ENCODE peak calls at places on chromosomes 1 and 21, in five cellular contexts. One of them, this sample, is unnamed.

GRCh38 chr1:1759456-1760344 is 18.6 kb downstream of the NADK start:
- DNase-seq in endothelial cell: no peak
- DNase-seq in fibroblast of mammary gland: no peak
- DNase-seq in GM06990: no peak
- DNase-seq in fibroblast of villous mesenchyme: no peak
- DNase-seq in this sample: no peak

GRCh38 chr1:61083014-61083798 is 845 bp downstream of the NFIA start:
- DNase-seq in endothelial cell: peak; percentile 49
- DNase-seq in fibroblast of mammary gland: no peak
- DNase-seq in GM06990: no peak
- DNase-seq in fibroblast of villous mesenchyme: no peak
- DNase-seq in this sample: no peak

GRCh38 chr1:60699304-60699703 is 383.1 kb upstream of the NFIA start:
- DNase-seq in endothelial cell: no peak
- DNase-seq in fibroblast of mammary gland: peak; percentile 1
- DNase-seq in GM06990: no peak
- DNase-seq in fibroblast of villous mesenchyme: no peak
- DNase-seq in this sample: no peak

GRCh38 chr1:160130486-160130885 is 14.9 kb downstream of the ATP1A2 start:
- DNase-seq in endothelial cell: no peak
- DNase-seq in fibroblast of mammary gland: no peak
- DNase-seq in GM06990: no peak
- DNase-seq in fibroblast of villous mesenchyme: no peak
- DNase-seq in this sample: no peak

GRCh38 chr1:164563821-164564251 is 4.9 kb downstream of the PBX1 start:
- DNase-seq in endothelial cell: no peak
- DNase-seq in fibroblast of mammary gland: peak; percentile 45
- DNase-seq in GM06990: no peak
- DNase-seq in fibroblast of villous mesenchyme: no peak
- DNase-seq in this sample: no peak

GRCh38 chr1:45365051-45365450 is 24.8 kb upstream of the MUTYH start:
- DNase-seq in endothelial cell: no peak
- DNase-seq in fibroblast of mammary gland: no peak
- DNase-seq in GM06990: no peak
- DNase-seq in fibroblast of villous mesenchyme: no peak
- DNase-seq in this sample: no peak

GRCh38 chr1:153612755-153613331 is at the start of gene S100A16:
- DNase-seq in endothelial cell: no peak
- DNase-seq in fibroblast of mammary gland: peak; percentile 68
- DNase-seq in GM06990: no peak
- DNase-seq in fibroblast of villous mesenchyme: peak; percentile 56
- DNase-seq in this sample: peak; percentile 17

GRCh38 chr1:117886101-117886795 is 43.2 kb downstream of the GDAP2 start:
- DNase-seq in endothelial cell: no peak
- DNase-seq in fibroblast of mammary gland: peak; percentile 38
- DNase-seq in GM06990: no peak
- DNase-seq in fibroblast of villous mesenchyme: peak; percentile 58
- DNase-seq in this sample: no peak

GRCh38 chr1:3702990-3703728 is 49.1 kb upstream of the CCDC27 start:
- DNase-seq in endothelial cell: no peak
- DNase-seq in fibroblast of mammary gland: peak; percentile 16
- DNase-seq in GM06990: no peak
- DNase-seq in fibroblast of villous mesenchyme: no peak
- DNase-seq in this sample: no peak

GRCh38 chr1:58929667-58930325 is 145.9 kb upstream of the JUN start:
- DNase-seq in endothelial cell: no peak
- DNase-seq in fibroblast of mammary gland: peak; percentile 27
- DNase-seq in GM06990: no peak
- DNase-seq in fibroblast of villous mesenchyme: peak; percentile 12
- DNase-seq in this sample: no peak

GRCh38 chr1:184531296-184531695 is 144.5 kb downstream of the C1orf21 start:
- DNase-seq in endothelial cell: no peak
- DNase-seq in fibroblast of mammary gland: peak; percentile 25
- DNase-seq in GM06990: no peak
- DNase-seq in fibroblast of villous mesenchyme: peak; percentile 27
- DNase-seq in this sample: no peak

GRCh38 chr1:166811691-166812090 is 27.6 kb upstream of the POGK start:
- DNase-seq in endothelial cell: no peak
- DNase-seq in fibroblast of mammary gland: peak; percentile 6
- DNase-seq in GM06990: no peak
- DNase-seq in fibroblast of villous mesenchyme: peak; percentile 23
- DNase-seq in this sample: no peak

GRCh38 chr1:6962956-6963915 is 178.0 kb downstream of the CAMTA1 start:
- DNase-seq in endothelial cell: peak; percentile 92
- DNase-seq in fibroblast of mammary gland: peak; percentile 17
- DNase-seq in GM06990: peak; percentile 25
- DNase-seq in fibroblast of villous mesenchyme: no peak
- DNase-seq in this sample: peak; percentile 67

GRCh38 chr21:40016667-40017066 is 149.4 kb downstream of the PCP4 start:
- DNase-seq in endothelial cell: no peak
- DNase-seq in fibroblast of mammary gland: no peak
- DNase-seq in GM06990: no peak
- DNase-seq in fibroblast of villous mesenchyme: no peak
- DNase-seq in this sample: no peak

GRCh38 chr1:119968068-119968492 is 71.8 kb upstream of the ADAM30 start:
- DNase-seq in endothelial cell: peak; percentile 74
- DNase-seq in fibroblast of mammary gland: peak; percentile 64
- DNase-seq in GM06990: peak; percentile 20
- DNase-seq in fibroblast of villous mesenchyme: peak; percentile 44
- DNase-seq in this sample: peak; percentile 37

GRCh38 chr1:64980745-64981601 is 14.6 kb upstream of the JAK1 start:
- DNase-seq in endothelial cell: no peak
- DNase-seq in fibroblast of mammary gland: peak; percentile 14
- DNase-seq in GM06990: no peak
- DNase-seq in fibroblast of villous mesenchyme: no peak
- DNase-seq in this sample: no peak

GRCh38 chr1:213123532-213123931 is 72.5 kb downstream of the RPS6KC1 start:
- DNase-seq in endothelial cell: no peak
- DNase-seq in fibroblast of mammary gland: peak; percentile 72
- DNase-seq in GM06990: no peak
- DNase-seq in fibroblast of villous mesenchyme: peak; percentile 24
- DNase-seq in this sample: no peak

GRCh38 chr1:69814926-69815325 is 247.2 kb downstream of the LRRC7 start:
- DNase-seq in endothelial cell: no peak
- DNase-seq in fibroblast of mammary gland: peak; percentile 25
- DNase-seq in GM06990: no peak
- DNase-seq in fibroblast of villous mesenchyme: peak; percentile 54
- DNase-seq in this sample: no peak

GRCh38 chr1:172357753-172358152 is 62.7 kb upstream of the C1orf105 start:
- DNase-seq in endothelial cell: no peak
- DNase-seq in fibroblast of mammary gland: no peak
- DNase-seq in GM06990: no peak
- DNase-seq in fibroblast of villous mesenchyme: no peak
- DNase-seq in this sample: no peak

GRCh38 chr1:234488054-234488953 is 9.3 kb upstream of the TARBP1 start:
- DNase-seq in endothelial cell: no peak
- DNase-seq in fibroblast of mammary gland: no peak
- DNase-seq in GM06990: peak; percentile 60
- DNase-seq in fibroblast of villous mesenchyme: no peak
- DNase-seq in this sample: no peak

GRCh38 chr1:40693425-40693824 is 1.9 kb downstream of the NFYC start:
- DNase-seq in endothelial cell: no peak
- DNase-seq in fibroblast of mammary gland: no peak
- DNase-seq in GM06990: no peak
- DNase-seq in fibroblast of villous mesenchyme: no peak
- DNase-seq in this sample: no peak

GRCh38 chr1:163090321-163090945 is 21.3 kb downstream of the RGS4 start:
- DNase-seq in endothelial cell: no peak
- DNase-seq in fibroblast of mammary gland: peak; percentile 87
- DNase-seq in GM06990: no peak
- DNase-seq in fibroblast of villous mesenchyme: peak; percentile 26
- DNase-seq in this sample: no peak

GRCh38 chr1:60386259-60386658 is 312.7 kb upstream of the C1orf87 start:
- DNase-seq in endothelial cell: no peak
- DNase-seq in fibroblast of mammary gland: no peak
- DNase-seq in GM06990: no peak
- DNase-seq in fibroblast of villous mesenchyme: no peak
- DNase-seq in this sample: no peak

GRCh38 chr1:99674665-99675064 is 28.8 kb downstream of the PALMD start:
- DNase-seq in endothelial cell: no peak
- DNase-seq in fibroblast of mammary gland: no peak
- DNase-seq in GM06990: no peak
- DNase-seq in fibroblast of villous mesenchyme: no peak
- DNase-seq in this sample: no peak

GRCh38 chr1:212791261-212791675 is 309 bp downstream of the NSL1 start:
- DNase-seq in endothelial cell: no peak
- DNase-seq in fibroblast of mammary gland: peak; percentile 81
- DNase-seq in GM06990: no peak
- DNase-seq in fibroblast of villous mesenchyme: peak; percentile 83
- DNase-seq in this sample: no peak

GRCh38 chr1:119953266-119953998 is 57.1 kb upstream of the ADAM30 start:
- DNase-seq in endothelial cell: no peak
- DNase-seq in fibroblast of mammary gland: no peak
- DNase-seq in GM06990: no peak
- DNase-seq in fibroblast of villous mesenchyme: no peak
- DNase-seq in this sample: no peak

GRCh38 chr1:73205294-73205973 is 923.1 kb upstream of the NEGR1 start:
- DNase-seq in endothelial cell: no peak
- DNase-seq in fibroblast of mammary gland: no peak
- DNase-seq in GM06990: no peak
- DNase-seq in fibroblast of villous mesenchyme: no peak
- DNase-seq in this sample: no peak
- TF ChIP-seq CTCF in endothelial cell: no peak
- TF ChIP-seq CTCF in fibroblast of mammary gland: no peak
- TF ChIP-seq CTCF in GM06990: no peak
- TF ChIP-seq CTCF in fibroblast of villous mesenchyme: no peak
- TF ChIP-seq CTCF in this sample: no peak

DNA sequence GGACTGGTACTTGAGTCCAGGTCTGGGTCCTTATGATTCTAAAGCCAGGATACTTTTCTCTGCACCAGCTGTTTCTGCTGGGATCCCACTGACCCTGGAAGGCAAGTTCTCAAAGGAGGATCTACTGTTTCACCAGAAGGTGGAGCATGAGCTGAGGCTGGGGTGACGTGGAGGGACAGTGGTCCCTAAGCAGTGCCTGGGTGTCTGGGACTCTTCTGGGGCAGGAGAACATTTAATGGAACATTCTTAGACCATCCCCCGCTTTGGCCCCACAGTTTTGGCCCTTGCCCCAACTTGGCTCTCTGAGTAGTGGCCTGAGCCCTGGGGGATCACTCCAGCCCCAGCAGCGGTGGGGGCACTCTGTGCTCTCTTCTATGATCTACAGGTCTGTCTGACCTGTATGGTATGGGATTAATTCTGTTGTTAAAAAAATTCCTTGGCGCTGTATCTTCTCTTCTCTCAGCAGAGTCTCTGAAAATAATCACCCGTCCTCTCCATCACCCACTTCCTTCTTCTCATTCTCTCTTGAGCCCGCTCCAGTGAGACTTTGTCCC is 60.3 kb upstream of the CSF3R start:
- DNase-seq in endothelial cell: peak; percentile 33
- DNase-seq in fibroblast of mammary gland: no peak
- DNase-seq in GM06990: no peak
- DNase-seq in fibroblast of villous mesenchyme: no peak
- DNase-seq in this sample: no peak
- TF ChIP-seq CTCF in endothelial cell: peak; percentile 12
- TF ChIP-seq CTCF in fibroblast of mammary gland: peak; percentile 18
- TF ChIP-seq CTCF in GM06990: peak; percentile 39
- TF ChIP-seq CTCF in fibroblast of villous mesenchyme: peak; percentile 39
- TF ChIP-seq CTCF in this sample: no peak

DNA sequence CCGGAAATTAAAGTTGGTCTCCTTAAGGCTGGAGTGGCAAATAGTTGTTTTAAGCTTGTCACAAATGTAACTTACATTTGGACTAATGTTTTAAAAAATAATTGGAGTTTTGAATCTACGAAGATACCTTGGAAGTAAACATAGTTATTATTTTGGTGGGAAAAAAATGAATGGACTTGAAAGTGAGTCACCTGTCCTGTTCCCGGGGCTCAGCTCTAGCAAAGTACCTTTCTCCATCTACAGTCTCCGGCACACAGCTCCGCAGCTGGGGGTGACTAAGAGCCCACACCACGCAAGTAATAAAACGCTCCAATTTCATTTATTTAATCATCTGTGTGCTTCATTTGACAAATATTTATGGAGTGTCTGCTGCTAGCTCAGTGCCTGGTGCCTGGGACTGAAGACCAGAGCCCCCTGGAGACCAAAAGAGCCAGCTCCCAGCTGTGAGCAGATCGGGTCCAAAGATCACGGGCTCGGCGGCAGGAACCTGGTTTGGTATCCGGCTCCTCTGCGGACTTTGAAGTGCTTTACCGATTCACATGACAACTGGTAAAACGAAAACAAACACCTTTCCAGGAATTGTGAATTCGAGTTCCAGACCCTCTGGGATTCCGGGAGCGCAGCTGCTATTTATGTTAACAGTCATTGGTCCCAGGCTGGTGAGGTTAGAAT is 1.7 kb upstream of the RIPK4 start:
- DNase-seq in endothelial cell: peak; percentile 72
- DNase-seq in fibroblast of mammary gland: peak; percentile 79
- DNase-seq in GM06990: no peak
- DNase-seq in fibroblast of villous mesenchyme: peak; percentile 39
- DNase-seq in this sample: no peak
- TF ChIP-seq CTCF in endothelial cell: no peak
- TF ChIP-seq CTCF in fibroblast of mammary gland: peak; percentile 28
- TF ChIP-seq CTCF in GM06990: peak; percentile 32
- TF ChIP-seq CTCF in fibroblast of villous mesenchyme: peak; percentile 43
- TF ChIP-seq CTCF in this sample: no peak

GRCh38 chr1:196661345-196661744 is 9.5 kb downstream of the CFH start:
- DNase-seq in endothelial cell: no peak
- DNase-seq in fibroblast of mammary gland: no peak
- DNase-seq in GM06990: no peak
- DNase-seq in fibroblast of villous mesenchyme: no peak
- DNase-seq in this sample: no peak
- TF ChIP-seq CTCF in endothelial cell: no peak
- TF ChIP-seq CTCF in fibroblast of mammary gland: no peak
- TF ChIP-seq CTCF in GM06990: no peak
- TF ChIP-seq CTCF in fibroblast of villous mesenchyme: no peak
- TF ChIP-seq CTCF in this sample: no peak

GRCh38 chr1:202590119-202590518 is 120.1 kb downstream of the SYT2 start:
- DNase-seq in endothelial cell: no peak
- DNase-seq in fibroblast of mammary gland: no peak
- DNase-seq in GM06990: no peak
- DNase-seq in fibroblast of villous mesenchyme: no peak
- DNase-seq in this sample: no peak
- TF ChIP-seq CTCF in endothelial cell: no peak
- TF ChIP-seq CTCF in fibroblast of mammary gland: no peak
- TF ChIP-seq CTCF in GM06990: no peak
- TF ChIP-seq CTCF in fibroblast of villous mesenchyme: no peak
- TF ChIP-seq CTCF in this sample: no peak

DNA sequence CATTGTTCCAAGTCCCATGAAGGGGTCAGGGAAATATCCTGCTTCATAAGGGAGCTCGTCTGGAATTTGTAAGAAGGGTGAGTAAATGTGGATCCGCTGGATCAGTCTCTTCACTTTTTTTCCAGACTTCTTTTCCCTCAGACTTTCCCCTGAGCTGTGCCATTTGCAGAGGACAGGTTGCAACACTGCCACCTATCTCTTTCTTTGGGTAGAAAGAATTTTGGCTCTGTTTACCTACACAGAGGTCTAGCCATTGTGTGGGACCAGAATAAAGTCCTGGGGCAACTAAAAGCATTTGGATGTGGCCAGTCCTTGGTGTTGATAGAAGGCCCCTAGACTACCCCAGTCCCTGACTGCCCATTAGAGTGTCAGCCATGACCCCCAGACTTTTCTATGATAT is 1146.7 kb upstream of the PRMT6 start:
- DNase-seq in endothelial cell: no peak
- DNase-seq in fibroblast of mammary gland: no peak
- DNase-seq in GM06990: no peak
- DNase-seq in fibroblast of villous mesenchyme: no peak
- DNase-seq in this sample: no peak
- TF ChIP-seq CTCF in endothelial cell: no peak
- TF ChIP-seq CTCF in fibroblast of mammary gland: no peak
- TF ChIP-seq CTCF in GM06990: no peak
- TF ChIP-seq CTCF in fibroblast of villous mesenchyme: no peak
- TF ChIP-seq CTCF in this sample: no peak